ENCODE peak calls at places on chromosome 18, in seven cellular contexts. S is activated T-helper 1 cell treated with anti-CD3 and anti-CD28 coated beads, Interleukin-12 subunit alpha, Interleukin-12 subunit beta, Interleukin-2, Interleukin-4 antibody, amounts not matched to agents 30 ng/mL and 10 ng/mL and 1 ng/mL, durations not matched to agents 14 hours and 24 hours and 36 hours; O is ELR; Y is midbrain; U is activated naive CD4-positive, alpha-beta T cell; B is T-helper 1 cell; L is activated CD4-positive, alpha-beta T cell treated with anti-CD3 and anti-CD28 coated beads, Interleukin-2, amount 50 U/mL, for 4 hours. V is an unnamed sample.

GRCh38 chr18:9362869-9363268 is 28.3 kb downstream of the TWSG1 start:
- DNase-seq in Y (no peak), L (no peak), B (no peak), S (no peak), O (no peak), U (no peak), V (no peak)

GRCh38 chr18:54873884-54874255 is 45.6 kb downstream of the RAB27B start:
- DNase-seq in U (no peak), S (no peak), Y (no peak), B (no peak), O (no peak), L (no peak), V (no peak)

GRCh38 chr18:70148539-70148938 is 56.9 kb downstream of the RTTN start:
- DNase-seq in O (no peak), U (no peak), B (no peak), S (no peak), L (no peak), Y (no peak), V (no peak)

GRCh38 chr18:77501266-77501665 is 251.6 kb downstream of the GALR1 start:
- DNase-seq in L (no peak), B (no peak), Y (no peak), O (no peak), U (no peak), S (no peak), V (no peak)

GRCh38 chr18:39453882-39454281 is 1888.3 kb upstream of the CELF4 start:
- DNase-seq in S (no peak), Y (peak), U (no peak), L (no peak), O (peak), B (no peak), V (peak)

GRCh38 chr18:57989536-57989935 is 54.5 kb upstream of the NEDD4L start:
- DNase-seq in O (no peak), S (no peak), L (no peak), Y (no peak), B (no peak), U (no peak), V (no peak)

GRCh38 chr18:2657043-2657512 is 1.6 kb downstream of the SMCHD1 start:
- DNase-seq in L (no peak), U (no peak), S (no peak), B (no peak), Y (no peak), O (no peak), V (peak)

GRCh38 chr18:46297621-46298020 is 193.4 kb downstream of the HAUS1 start:
- DNase-seq in B (no peak), U (no peak), S (peak), Y (no peak), L (no peak), O (no peak), V (no peak)

GRCh38 chr18:427005-427404 is 73.5 kb downstream of the COLEC12 start:
- DNase-seq in B (no peak), Y (no peak), U (no peak), O (peak), S (no peak), L (no peak), V (no peak)

GRCh38 chr18:49639643-49640361 is 77.9 kb downstream of the LIPG start:
- DNase-seq in O (no peak), S (no peak), Y (no peak), B (no peak), U (no peak), L (no peak), V (no peak)

GRCh38 chr18:45449761-45450227 is 165.5 kb upstream of the SLC14A2 start:
- DNase-seq in O (no peak), Y (peak), B (no peak), L (no peak), S (no peak), U (no peak), V (peak)